ENCODE peak calls at places on chromosomes 2 and 18, in ten cellular contexts. W, R, U, J, A, X, Y, E, Q and O are unnamed samples.

GRCh38 chr18:41714872-41715271 is 240.2 kb upstream of the PIK3C3 start:
- DNase-seq in W (no peak), R (no peak), U (no peak), J (no peak), A (no peak), X (no peak), Y (no peak), E (no peak), Q (no peak), O (no peak)

GRCh38 chr2:236404346-236404745 is 140.1 kb upstream of the ASB18 start:
- DNase-seq in W (no peak), R (no peak), U (peak), J (no peak), A (no peak), X (no peak), Y (no peak), E (no peak), Q (no peak), O (no peak)

GRCh38 chr18:74819433-74820059 is 221.9 kb downstream of the ZNF407 start:
- DNase-seq in W (no peak), R (no peak), U (no peak), J (no peak), A (no peak), X (no peak), Y (no peak), E (no peak), Q (no peak), O (no peak)

GRCh38 chr18:11668441-11669169 is 20.5 kb upstream of the GNAL start:
- DNase-seq in W (no peak), R (no peak), U (no peak), J (no peak), A (no peak), X (no peak), Y (no peak), E (no peak), Q (no peak), O (no peak)

GRCh38 chr2:56291711-56292110 is 107.9 kb downstream of the CCDC85A start:
- DNase-seq in W (no peak), R (no peak), U (no peak), J (no peak), A (no peak), X (no peak), Y (no peak), E (no peak), Q (no peak), O (no peak)

GRCh38 chr2:51812138-51812866 is 780.4 kb upstream of the NRXN1 start:
- DNase-seq in W (no peak), R (no peak), U (no peak), J (no peak), A (no peak), X (no peak), Y (peak), E (no peak), Q (no peak), O (no peak)

GRCh38 chr18:36058674-36059073 is 8.7 kb downstream of the RPRD1A start:
- DNase-seq in W (no peak), R (no peak), U (no peak), J (no peak), A (no peak), X (no peak), Y (no peak), E (no peak), Q (no peak), O (no peak)

GRCh38 chr18:37430346-37431076 is 135.1 kb downstream of the CELF4 start:
- DNase-seq in W (no peak), R (no peak), U (no peak), J (no peak), A (no peak), X (no peak), Y (no peak), E (no peak), Q (no peak), O (no peak)

GRCh38 chr2:96907405-96908041 is 37.6 kb upstream of the SEMA4C start:
- DNase-seq in W (no peak), R (no peak), U (peak), J (peak), A (no peak), X (no peak), Y (peak), E (peak), Q (peak), O (no peak)

GRCh38 chr2:120619579-120619978 is 116.1 kb upstream of the GLI2 start:
- DNase-seq in W (no peak), R (peak), U (no peak), J (peak), A (no peak), X (no peak), Y (no peak), E (no peak), Q (no peak), O (no peak)

GRCh38 chr2:180707175-180707866 is 273.1 kb upstream of the UBE2E3 start:
- DNase-seq in W (no peak), R (no peak), U (no peak), J (no peak), A (no peak), X (no peak), Y (no peak), E (no peak), Q (no peak), O (no peak)

GRCh38 chr2:180706694-180707093 is 273.7 kb upstream of the UBE2E3 start:
- DNase-seq in W (no peak), R (no peak), U (no peak), J (no peak), A (no peak), X (no peak), Y (no peak), E (no peak), Q (no peak), O (no peak)

GRCh38 chr2:180709392-180710145 is 270.8 kb upstream of the UBE2E3 start:
- DNase-seq in W (no peak), R (no peak), U (no peak), J (no peak), A (no peak), X (no peak), Y (no peak), E (no peak), Q (no peak), O (no peak)

GRCh38 chr2:180705551-180705950 is 274.9 kb upstream of the UBE2E3 start:
- DNase-seq in W (no peak), R (no peak), U (no peak), J (no peak), A (no peak), X (no peak), Y (peak), E (no peak), Q (no peak), O (no peak)

GRCh38 chr2:180707867-180708205 is 272.6 kb upstream of the UBE2E3 start:
- DNase-seq in W (no peak), R (no peak), U (no peak), J (no peak), A (no peak), X (no peak), Y (peak), E (no peak), Q (no peak), O (peak)
- TF ChIP-seq POLR2A in W (no peak), R (no peak), U (no peak), J (no peak), A (no peak), X (no peak), Y (no peak), E (no peak), Q (no peak), O (no peak)

DNA sequence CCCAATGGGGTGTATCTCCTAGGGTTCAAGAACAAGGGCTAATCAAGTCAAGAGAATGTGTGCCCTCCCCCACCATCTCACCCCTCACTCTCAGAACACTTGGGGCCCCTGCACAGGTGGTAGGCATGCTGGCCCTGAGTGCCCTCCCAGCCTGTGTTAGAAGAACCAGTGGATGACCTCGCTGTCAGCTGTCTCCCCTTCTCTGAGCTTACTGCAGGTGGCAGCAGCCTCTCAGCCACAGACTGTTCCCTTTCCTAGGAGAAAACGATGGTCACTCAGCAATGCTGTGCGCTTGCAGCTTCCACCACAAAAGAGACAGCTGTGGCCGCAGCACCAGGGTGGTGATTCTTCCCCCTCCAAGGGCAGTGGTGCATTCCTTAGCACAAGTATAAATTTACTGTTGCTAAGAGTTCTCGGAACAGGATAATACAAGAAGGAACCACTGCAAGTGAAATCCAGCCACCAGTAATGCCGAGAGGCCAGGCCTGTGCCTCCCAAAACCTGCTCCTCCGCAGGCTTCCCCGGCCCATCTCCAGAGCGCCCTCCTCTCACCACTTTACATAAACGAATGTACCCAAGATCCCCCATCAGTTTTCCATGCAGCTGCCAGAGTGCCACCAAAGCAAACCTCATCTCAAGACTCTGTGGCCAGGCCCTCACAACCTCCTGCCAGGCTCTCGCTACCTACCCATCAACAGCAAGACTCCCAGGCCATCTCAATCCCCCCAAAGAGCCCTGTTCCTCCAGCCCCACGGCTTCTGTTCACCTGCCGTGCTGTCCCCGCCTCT is 935 bp upstream of the RAMP1 start:
- DNase-seq in W (peak), R (peak), U (peak), J (peak), A (no peak), X (peak), Y (peak), E (peak), Q (peak), O (peak)
- TF ChIP-seq POLR2A in W (no peak), R (no peak), U (no peak), J (no peak), A (no peak), X (peak), Y (peak), E (no peak), Q (no peak), O (no peak)

GRCh38 chr2:85741211-85741610 is 12.6 kb upstream of the ATOH8 start:
- DNase-seq in W (no peak), R (no peak), U (no peak), J (peak), A (no peak), X (no peak), Y (no peak), E (no peak), Q (no peak), O (no peak)

GRCh38 chr2:85743304-85743978 is 10.3 kb upstream of the ATOH8 start:
- DNase-seq in W (no peak), R (no peak), U (peak), J (peak), A (no peak), X (no peak), Y (peak), E (no peak), Q (no peak), O (peak)

GRCh38 chr2:85744055-85744454 is 9.7 kb upstream of the ATOH8 start:
- DNase-seq in W (no peak), R (no peak), U (peak), J (no peak), A (no peak), X (no peak), Y (no peak), E (no peak), Q (no peak), O (no peak)

GRCh38 chr2:85740193-85740592 is 13.6 kb upstream of the ATOH8 start:
- DNase-seq in W (no peak), R (no peak), U (no peak), J (no peak), A (no peak), X (no peak), Y (no peak), E (no peak), Q (no peak), O (no peak)

DNA sequence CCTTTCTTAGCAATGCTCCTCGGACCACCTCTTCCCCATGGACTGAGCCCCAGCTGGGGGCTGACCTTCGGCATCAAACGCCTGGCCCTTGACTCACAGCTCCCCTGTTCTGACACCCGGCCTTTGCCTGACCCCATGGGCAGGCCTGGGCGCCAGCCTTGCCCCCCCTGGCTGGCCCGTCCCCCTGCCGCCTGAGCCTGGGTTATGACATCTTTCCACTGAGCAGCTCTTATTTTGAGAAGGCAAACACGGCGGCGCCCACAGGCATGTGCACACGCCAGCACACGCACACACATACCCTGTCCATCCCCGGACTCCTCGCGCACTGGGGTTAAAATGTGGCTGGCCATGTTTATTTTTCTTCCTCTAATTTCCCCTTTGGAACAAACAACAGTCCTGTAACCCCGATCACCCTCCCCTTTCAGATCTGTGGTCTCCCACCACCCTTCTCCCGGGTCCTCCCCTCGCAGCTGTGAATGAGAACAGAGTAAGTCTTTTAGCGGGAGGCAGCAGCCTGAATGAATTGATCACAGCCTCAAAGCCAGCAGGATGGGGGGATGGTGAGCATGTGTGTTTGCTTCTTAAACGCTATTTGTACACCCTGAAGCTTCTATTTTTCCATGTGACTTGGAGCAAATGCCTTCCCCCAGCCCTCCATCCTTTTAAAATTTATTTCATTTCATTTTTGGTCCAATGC is 11.8 kb upstream of the ATOH8 start:
- DNase-seq in W (peak), R (no peak), U (peak), J (peak), A (no peak), X (no peak), Y (peak), E (peak), Q (no peak), O (peak)
- TF ChIP-seq POLR2A in W (peak), R (no peak), U (no peak), J (no peak), A (no peak), X (no peak), Y (no peak), E (no peak), Q (no peak), O (no peak)

GRCh38 chr2:230658577-230658876 is 54.1 kb upstream of the CAB39 start:
- DNase-seq in W (no peak), R (no peak), U (no peak), J (no peak), A (no peak), X (no peak), Y (no peak), E (no peak), Q (no peak), O (no peak)
- TF ChIP-seq POLR2A in W (no peak), R (no peak), U (no peak), J (no peak), A (no peak), X (no peak), Y (no peak), E (no peak), Q (no peak), O (no peak)

GRCh38 chr2:20438334-20439192 is 8.3 kb upstream of the RHOB start:
- DNase-seq in W (peak), R (peak), U (peak), J (no peak), A (no peak), X (no peak), Y (peak), E (no peak), Q (no peak), O (no peak)
- TF ChIP-seq POLR2A in W (peak), R (no peak), U (no peak), J (no peak), A (peak), X (peak), Y (no peak), E (peak), Q (no peak), O (peak)

GRCh38 chr2:147578529-147578928 is 266.3 kb upstream of the ACVR2A start:
- DNase-seq in W (no peak), R (no peak), U (no peak), J (no peak), A (no peak), X (no peak), Y (no peak), E (no peak), Q (no peak), O (no peak)

GRCh38 chr2:147575106-147575505 is 269.7 kb upstream of the ACVR2A start:
- DNase-seq in W (no peak), R (no peak), U (no peak), J (no peak), A (no peak), X (no peak), Y (no peak), E (no peak), Q (no peak), O (no peak)

GRCh38 chr2:147572622-147573021 is 272.2 kb upstream of the ACVR2A start:
- DNase-seq in W (no peak), R (no peak), U (no peak), J (no peak), A (no peak), X (no peak), Y (no peak), E (no peak), Q (no peak), O (no peak)

DNA sequence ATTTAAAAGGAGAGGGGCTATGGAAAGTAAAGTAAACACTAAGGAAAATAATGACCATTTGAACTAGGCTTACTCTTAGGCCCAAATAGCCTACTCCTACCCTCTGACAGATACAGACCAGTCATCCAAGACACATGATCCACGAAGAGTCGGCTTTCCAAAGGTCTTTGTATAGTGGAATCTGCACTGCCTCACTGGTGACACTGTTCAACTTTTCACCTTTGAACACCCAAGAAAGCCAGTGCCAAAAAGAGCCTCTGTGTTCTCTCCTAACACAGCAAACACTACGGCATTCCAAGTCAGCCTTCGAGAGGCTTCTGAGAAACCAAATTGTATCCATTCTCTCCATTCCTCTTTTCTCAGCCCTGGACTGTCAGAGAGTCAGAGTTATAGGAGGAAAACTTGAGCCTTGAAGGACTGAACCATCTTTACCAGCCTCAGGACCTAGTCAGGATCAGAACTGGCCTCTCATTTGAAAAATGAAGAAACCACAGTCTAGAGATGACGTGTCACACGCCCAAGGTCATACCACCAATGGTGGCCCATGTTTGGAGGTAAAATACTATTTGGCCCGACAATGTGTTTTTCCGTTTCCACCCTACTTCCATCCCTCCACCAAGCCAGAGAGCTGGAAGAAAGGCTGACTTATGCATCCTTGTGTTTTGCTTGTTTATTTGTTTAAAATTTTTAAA is 267.4 kb upstream of the ACVR2A start:
- DNase-seq in W (peak), R (no peak), U (no peak), J (no peak), A (no peak), X (no peak), Y (no peak), E (no peak), Q (no peak), O (no peak)
- TF ChIP-seq POLR2A in W (no peak), R (no peak), U (no peak), J (no peak), A (no peak), X (no peak), Y (no peak), E (no peak), Q (no peak), O (no peak)

DNA sequence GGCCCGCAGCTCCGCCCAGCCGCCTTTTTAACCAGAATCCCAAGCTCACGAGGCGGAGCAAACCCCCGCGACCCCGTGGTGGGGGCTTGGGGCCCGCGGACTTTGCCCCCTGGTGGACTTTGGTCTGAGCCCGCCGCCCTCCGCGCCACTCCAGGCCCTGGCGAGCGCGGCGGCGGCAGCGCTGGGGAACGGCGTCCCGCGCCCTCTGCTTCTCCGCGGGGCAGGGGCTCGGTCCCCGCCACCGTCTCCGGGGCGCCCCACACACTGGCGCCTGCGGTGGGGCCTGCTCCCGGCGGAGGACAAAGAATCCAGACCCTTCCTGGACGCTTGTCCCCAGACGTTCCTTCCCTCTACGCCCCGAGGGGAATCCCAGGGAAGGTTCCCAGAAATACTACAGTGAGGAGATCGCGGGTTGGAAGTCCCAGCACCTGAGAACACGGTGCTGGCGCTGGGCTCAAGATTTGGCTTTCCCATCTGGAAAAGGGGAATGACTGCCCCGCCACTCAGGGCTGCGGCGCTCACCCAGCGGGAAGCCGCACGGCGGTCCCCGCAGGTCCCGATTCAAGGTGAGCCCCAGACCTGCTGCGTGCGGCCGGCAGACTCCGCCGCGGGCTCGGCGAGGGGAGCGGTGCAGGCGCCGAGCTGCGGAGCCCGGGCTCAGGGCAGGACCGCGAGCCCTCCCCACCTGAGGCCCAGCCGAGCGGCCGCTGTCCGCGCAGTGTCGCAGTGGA is at the start of gene HAAO:
- DNase-seq in W (peak), R (peak), U (peak), J (peak), A (no peak), X (peak), Y (no peak), E (peak), Q (peak), O (peak)
- TF ChIP-seq POLR2A in W (peak), R (no peak), U (no peak), J (peak), A (no peak), X (peak), Y (no peak), E (peak), Q (no peak), O (peak)

GRCh38 chr18:54229660-54230059 is 5.2 kb upstream of the MBD2 start:
- DNase-seq in W (no peak), R (no peak), U (no peak), J (no peak), A (no peak), X (no peak), Y (no peak), E (no peak), Q (no peak), O (no peak)
- TF ChIP-seq POLR2A in W (no peak), R (no peak), U (no peak), J (no peak), A (no peak), X (no peak), Y (no peak), E (no peak), Q (no peak), O (no peak)

DNA sequence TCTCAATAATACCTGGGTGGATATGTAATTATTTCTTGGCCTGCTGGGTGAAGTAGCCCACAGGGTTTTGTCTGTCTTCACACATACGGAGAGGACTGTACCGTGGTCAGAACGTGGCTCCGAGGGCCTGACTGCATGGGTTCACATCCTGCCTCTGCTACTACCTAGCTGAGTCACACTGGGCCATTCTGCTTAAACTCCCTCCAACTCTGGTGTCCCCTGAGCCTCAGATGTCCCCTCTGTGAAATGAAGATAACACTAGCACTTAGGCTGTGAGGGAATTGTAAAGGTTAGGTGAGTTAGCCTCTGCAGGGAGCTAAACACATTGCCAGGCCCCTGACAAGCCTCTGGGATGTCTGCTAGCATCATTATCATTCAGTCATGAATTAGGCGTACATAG is 120.1 kb upstream of the NABP1 start:
- DNase-seq in W (no peak), R (no peak), U (no peak), J (no peak), A (no peak), X (no peak), Y (no peak), E (no peak), Q (no peak), O (no peak)
- TF ChIP-seq POLR2A in W (no peak), R (no peak), U (no peak), J (no peak), A (no peak), X (no peak), Y (no peak), E (no peak), Q (no peak), O (no peak)